ENCODE peak calls at places on chromosomes 7 and 10, in eight cellular contexts. M, R, Q, P, D, O, A and U are unnamed samples.
A peak's percentile ranks its signal among the peaks of the same experiment; 100 is the strongest.

GRCh38 chr7:30817060-30817770 is 46.0 kb downstream of the MINDY4 start:
- DNase-seq in M (no peak), R (no peak), Q (peak; percentile 54), P (no peak), D (no peak), O (no peak), A (no peak), U (no peak)

GRCh38 chr7:101743241-101743994 is 74.0 kb upstream of the CUX1 start:
- DNase-seq in M (peak; percentile 56), R (peak; percentile 82), Q (peak; percentile 49), P (peak; percentile 53), D (peak; percentile 23), O (peak; percentile 66), A (peak; percentile 65), U (peak; percentile 40)

GRCh38 chr10:132705173-132705572 is 80.8 kb downstream of the NKX6-2 start:
- DNase-seq in M (no peak), R (no peak), Q (no peak), P (no peak), D (no peak), O (no peak), A (no peak), U (no peak)

GRCh38 chr10:34687434-34688205 is 127.5 kb downstream of the PARD3 start:
- DNase-seq in M (no peak), R (no peak), Q (peak; percentile 69), P (no peak), D (no peak), O (no peak), A (peak; percentile 15), U (no peak)

GRCh38 chr10:104029528-104029875 is 56.2 kb downstream of the COL17A1 start:
- DNase-seq in M (no peak), R (no peak), Q (peak; percentile 63), P (no peak), D (no peak), O (no peak), A (no peak), U (no peak)

GRCh38 chr7:27873981-27874957 is 134.3 kb downstream of the TAX1BP1 start:
- DNase-seq in M (no peak), R (no peak), Q (peak; percentile 19), P (no peak), D (no peak), O (no peak), A (peak; percentile 7), U (peak; percentile 89)

GRCh38 chr7:69630292-69630691 is 32.0 kb downstream of the AUTS2 start:
- DNase-seq in M (no peak), R (no peak), Q (peak; percentile 16), P (no peak), D (peak; percentile 84), O (no peak), A (peak; percentile 25), U (no peak)

GRCh38 chr10:9294865-9295264 is 1240.4 kb downstream of the GATA3 start:
- DNase-seq in M (no peak), R (no peak), Q (no peak), P (no peak), D (no peak), O (no peak), A (no peak), U (no peak)

GRCh38 chr7:108686494-108686893 is 116.8 kb downstream of the DNAJB9 start:
- DNase-seq in M (no peak), R (no peak), Q (no peak), P (no peak), D (no peak), O (no peak), A (no peak), U (no peak)

GRCh38 chr7:57646219-57646900 is 196.4 kb downstream of the ZNF716 start:
- DNase-seq in M (no peak), R (no peak), Q (no peak), P (no peak), D (no peak), O (no peak), A (no peak), U (no peak)

GRCh38 chr7:127904706-127905056 is 126.6 kb downstream of the LRRC4 start:
- DNase-seq in M (no peak), R (no peak), Q (peak; percentile 55), P (no peak), D (no peak), O (peak; percentile 56), A (no peak), U (no peak)

GRCh38 chr10:105974803-105975456 is 1189.6 kb downstream of the SORCS1 start:
- DNase-seq in M (peak; percentile 20), R (no peak), Q (peak; percentile 1), P (no peak), D (peak; percentile 2), O (peak; percentile 13), A (peak; percentile 2), U (no peak)

GRCh38 chr10:119315128-119316001 is 108.0 kb downstream of the GRK5 start:
- DNase-seq in M (no peak), R (peak; percentile 68), Q (peak; percentile 98), P (peak; percentile 41), D (peak; percentile 87), O (no peak), A (peak; percentile 85), U (peak; percentile 32)

GRCh38 chr10:124325998-124326636 is 92.6 kb downstream of the OAT start:
- DNase-seq in M (no peak), R (no peak), Q (no peak), P (no peak), D (no peak), O (no peak), A (no peak), U (no peak)

GRCh38 chr10:111475720-111476119 is 398.9 kb downstream of the ADRA2A start:
- DNase-seq in M (no peak), R (no peak), Q (no peak), P (no peak), D (peak; percentile 15), O (no peak), A (no peak), U (no peak)

GRCh38 chr7:47197508-47197907 is 384.4 kb downstream of the TNS3 start:
- DNase-seq in M (no peak), R (no peak), Q (no peak), P (no peak), D (no peak), O (no peak), A (no peak), U (no peak)

GRCh38 chr7:47196106-47196630 is 385.7 kb downstream of the TNS3 start:
- DNase-seq in M (no peak), R (no peak), Q (no peak), P (no peak), D (no peak), O (no peak), A (no peak), U (no peak)

GRCh38 chr7:47194516-47194915 is 387.4 kb downstream of the TNS3 start:
- DNase-seq in M (no peak), R (no peak), Q (no peak), P (no peak), D (no peak), O (no peak), A (no peak), U (no peak)

GRCh38 chr7:47198159-47198558 is 383.8 kb downstream of the TNS3 start:
- DNase-seq in M (no peak), R (no peak), Q (peak; percentile 19), P (no peak), D (no peak), O (no peak), A (peak; percentile 18), U (no peak)

DNA sequence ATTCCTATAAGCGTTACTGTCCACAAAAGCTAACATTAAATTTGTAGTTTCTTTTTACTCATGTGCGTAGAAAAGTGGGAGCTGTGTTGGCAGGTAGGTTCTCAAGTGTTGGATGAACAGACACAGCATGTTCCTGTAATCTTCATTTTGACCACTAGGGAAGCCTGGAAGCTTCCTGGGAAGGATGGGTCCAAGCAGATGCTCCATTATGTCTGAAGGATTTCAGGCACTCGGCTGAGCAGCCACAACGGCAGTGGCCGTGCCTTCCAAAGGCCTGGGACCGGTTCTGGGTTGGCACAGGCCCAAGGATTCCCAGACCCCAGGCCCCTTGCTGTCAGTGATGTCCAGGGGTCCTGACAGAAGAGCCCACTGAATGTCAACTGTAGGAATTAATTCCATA is 386.3 kb downstream of the TNS3 start:
- DNase-seq in M (no peak), R (no peak), Q (no peak), P (no peak), D (no peak), O (peak; percentile 15), A (peak; percentile 44), U (no peak)
- TF ChIP-seq CTCF in M (peak; percentile 51), R (peak; percentile 19), Q (no peak), P (no peak), D (no peak), O (peak; percentile 56), A (no peak), U (no peak)

GRCh38 chr7:112492165-112492564 is 11.4 kb downstream of the LSMEM1 start:
- DNase-seq in M (no peak), R (no peak), Q (no peak), P (no peak), D (no peak), O (no peak), A (no peak), U (no peak)

GRCh38 chr7:112500619-112501018 is 19.8 kb downstream of the LSMEM1 start:
- DNase-seq in M (no peak), R (no peak), Q (no peak), P (no peak), D (no peak), O (no peak), A (peak; percentile 13), U (no peak)

GRCh38 chr7:112495156-112495788 is 14.5 kb downstream of the LSMEM1 start:
- DNase-seq in M (no peak), R (no peak), Q (no peak), P (no peak), D (no peak), O (no peak), A (no peak), U (no peak)

GRCh38 chr7:112497481-112497880 is 16.7 kb downstream of the LSMEM1 start:
- DNase-seq in M (no peak), R (no peak), Q (no peak), P (no peak), D (no peak), O (no peak), A (no peak), U (no peak)

GRCh38 chr7:112495820-112496462 is 15.2 kb downstream of the LSMEM1 start:
- DNase-seq in M (no peak), R (peak; percentile 58), Q (peak; percentile 64), P (no peak), D (peak; percentile 71), O (peak; percentile 62), A (peak; percentile 69), U (peak; percentile 63)
- TF ChIP-seq CTCF in M (peak; percentile 64), R (peak; percentile 82), Q (peak; percentile 69), P (no peak), D (peak; percentile 74), O (peak; percentile 62), A (peak; percentile 75), U (peak; percentile 39)

GRCh38 chr7:26397786-26398435 is 106.2 kb downstream of the SNX10 start:
- DNase-seq in M (peak; percentile 41), R (no peak), Q (no peak), P (no peak), D (no peak), O (peak; percentile 81), A (peak; percentile 49), U (peak; percentile 58)
- TF ChIP-seq CTCF in M (peak; percentile 40), R (no peak), Q (no peak), P (no peak), D (no peak), O (no peak), A (no peak), U (no peak)

DNA sequence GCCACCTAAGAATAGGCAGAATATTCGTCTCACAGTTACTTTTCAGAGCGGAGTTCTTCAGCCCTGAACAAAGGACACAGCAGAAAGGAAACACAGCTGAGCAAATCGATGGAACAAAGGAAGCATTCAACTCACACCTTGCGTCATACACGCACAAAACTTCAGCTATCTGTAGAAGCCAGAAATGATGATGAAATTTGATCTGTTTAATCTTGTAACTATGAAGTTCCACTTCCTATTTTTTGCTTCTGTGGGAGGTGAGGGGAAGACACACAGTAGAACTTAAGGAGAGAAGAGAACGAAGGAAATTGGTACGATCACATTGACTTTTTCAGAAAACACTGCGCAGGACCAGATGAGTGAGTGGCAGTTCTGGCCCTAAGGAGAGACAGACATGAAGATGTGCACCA is 26.2 kb downstream of the FAM171A1 start:
- DNase-seq in M (peak; percentile 9), R (no peak), Q (peak; percentile 85), P (no peak), D (peak; percentile 62), O (no peak), A (peak; percentile 20), U (peak; percentile 57)
- TF ChIP-seq CTCF in M (no peak), R (no peak), Q (no peak), P (no peak), D (no peak), O (no peak), A (no peak), U (no peak)